ENCODE peak calls at places on chromosomes 11 and 22, in nine cellular contexts. V, Y, S, T, A, O, C, E and D are unnamed samples.

GRCh38 chr22:38735465-38736256 is 20.1 kb downstream of the SUN2 start:
- DNase-seq in C (peak), V (no peak), T (no peak), Y (no peak), A (peak), O (no peak), S (no peak), E (no peak), D (no peak)

GRCh38 chr22:40310081-40310770 is 36.1 kb upstream of the ADSL start:
- DNase-seq in A (no peak), O (no peak), V (no peak), Y (peak), E (no peak), C (no peak), T (no peak), S (no peak), D (peak)

GRCh38 chr22:17486313-17486712 is 77.0 kb upstream of the SLC25A18 start:
- DNase-seq in V (no peak), E (no peak), C (no peak), T (no peak), O (no peak), S (no peak), A (no peak), Y (no peak), D (no peak)

GRCh38 chr11:40958707-40959106 is 500.7 kb downstream of the LRRC4C start:
- DNase-seq in E (no peak), V (no peak), A (no peak), O (no peak), S (no peak), C (no peak), T (no peak), Y (no peak), D (no peak)

GRCh38 chr11:86244522-86245368 is at the start of gene EED:
- DNase-seq in V (peak), A (peak), Y (peak), O (peak), E (peak), C (peak), T (peak), S (peak), D (peak)

GRCh38 chr11:12088047-12088481 is 22.3 kb upstream of the MICAL2 start:
- DNase-seq in E (no peak), V (no peak), S (no peak), A (no peak), T (no peak), O (no peak), Y (peak), C (no peak), D (no peak)

GRCh38 chr11:19520681-19521080 is 192.0 kb upstream of the NAV2 start:
- DNase-seq in Y (no peak), O (no peak), V (no peak), T (no peak), S (no peak), C (no peak), A (no peak), E (no peak), D (no peak)

GRCh38 chr11:133526790-133527189 is 5.5 kb downstream of the OPCML start:
- DNase-seq in Y (no peak), O (no peak), A (no peak), E (no peak), S (no peak), C (no peak), V (no peak), T (no peak), D (no peak)

GRCh38 chr11:81673001-81673400 is 1060.7 kb downstream of the FAM181B start:
- DNase-seq in S (no peak), O (no peak), V (no peak), T (no peak), A (no peak), E (no peak), C (no peak), Y (peak), D (no peak)

GRCh38 chr11:8192016-8192895 is 23.4 kb upstream of the RIC3 start:
- DNase-seq in T (peak), Y (peak), O (no peak), V (peak), A (peak), C (peak), S (peak), E (peak), D (peak)

GRCh38 chr22:19641254-19641982 is 72.9 kb upstream of the SEPTIN5 start:
- DNase-seq in C (no peak), O (no peak), T (no peak), V (no peak), A (no peak), S (no peak), E (no peak), Y (no peak), D (no peak)

GRCh38 chr11:12692238-12693074 is 18.2 kb downstream of the TEAD1 start:
- DNase-seq in O (no peak), A (no peak), Y (peak), V (no peak), C (peak), T (no peak), E (no peak), S (no peak), D (peak)